ENCODE peak calls at places on chromosomes 5 and 9, in four cellular contexts. One of them, this sample, is unnamed.

GRCh38 chr5:83025690-83026472 is 51.3 kb downstream of the TMEM167A start:
- DNase-seq in psoas muscle: no peak
- DNase-seq in lower leg skin: no peak
- DNase-seq in left lung: no peak
- DNase-seq in this sample: no peak

GRCh38 chr5:6540111-6540830 is 91.6 kb downstream of the UBE2QL1 start:
- DNase-seq in psoas muscle: no peak
- DNase-seq in lower leg skin: peak
- DNase-seq in left lung: no peak
- DNase-seq in this sample: no peak

GRCh38 chr9:113131689-113132151 is 19.1 kb upstream of the SLC31A2 start:
- DNase-seq in psoas muscle: no peak
- DNase-seq in lower leg skin: peak
- DNase-seq in left lung: no peak
- DNase-seq in this sample: no peak

GRCh38 chr5:39604491-39604890 is 179.7 kb upstream of the DAB2 start:
- DNase-seq in psoas muscle: no peak
- DNase-seq in lower leg skin: no peak
- DNase-seq in left lung: no peak
- DNase-seq in this sample: no peak

GRCh38 chr9:20070336-20070735 is 281.5 kb upstream of the SLC24A2 start:
- DNase-seq in psoas muscle: no peak
- DNase-seq in lower leg skin: no peak
- DNase-seq in left lung: no peak
- DNase-seq in this sample: no peak

GRCh38 chr5:77210091-77211012 is at the start of gene PDE8B:
- DNase-seq in psoas muscle: no peak
- DNase-seq in lower leg skin: no peak
- DNase-seq in left lung: peak
- DNase-seq in this sample: peak

GRCh38 chr9:134728021-134728795 is 86.6 kb downstream of the COL5A1 start:
- DNase-seq in psoas muscle: no peak
- DNase-seq in lower leg skin: no peak
- DNase-seq in left lung: peak
- DNase-seq in this sample: no peak

GRCh38 chr5:154899107-154899816 is 38.7 kb downstream of the GEMIN5 start:
- DNase-seq in psoas muscle: no peak
- DNase-seq in lower leg skin: peak
- DNase-seq in left lung: no peak
- DNase-seq in this sample: peak

GRCh38 chr9:15724006-15724405 is 171.2 kb downstream of the CCDC171 start:
- DNase-seq in psoas muscle: no peak
- DNase-seq in lower leg skin: no peak
- DNase-seq in left lung: no peak
- DNase-seq in this sample: no peak

GRCh38 chr5:157253547-157253946 is 12.4 kb upstream of the CYFIP2 start:
- DNase-seq in psoas muscle: no peak
- DNase-seq in lower leg skin: no peak
- DNase-seq in left lung: no peak
- DNase-seq in this sample: no peak

GRCh38 chr5:124519396-124519795 is 227.0 kb downstream of the ZNF608 start:
- DNase-seq in psoas muscle: no peak
- DNase-seq in lower leg skin: no peak
- DNase-seq in left lung: no peak
- DNase-seq in this sample: no peak

GRCh38 chr9:71446081-71446480 is 322.2 kb downstream of the CEMIP2 start:
- DNase-seq in psoas muscle: no peak
- DNase-seq in lower leg skin: no peak
- DNase-seq in left lung: no peak
- DNase-seq in this sample: no peak

GRCh38 chr5:120823316-120823715 is 359.2 kb downstream of the PRR16 start:
- DNase-seq in psoas muscle: no peak
- DNase-seq in lower leg skin: no peak
- DNase-seq in left lung: no peak
- DNase-seq in this sample: no peak

GRCh38 chr5:159905496-159905895 is 10.8 kb upstream of the ADRA1B start:
- DNase-seq in psoas muscle: no peak
- DNase-seq in lower leg skin: no peak
- DNase-seq in left lung: no peak
- DNase-seq in this sample: no peak

GRCh38 chr5:133868946-133869674 is 99.3 kb downstream of the C5orf15 start:
- DNase-seq in psoas muscle: peak
- DNase-seq in lower leg skin: peak
- DNase-seq in left lung: no peak
- DNase-seq in this sample: peak

GRCh38 chr9:136864996-136865767 is 926 bp downstream of the EDF1 start:
- DNase-seq in psoas muscle: no peak
- DNase-seq in lower leg skin: peak
- DNase-seq in left lung: no peak
- DNase-seq in this sample: no peak

DNA sequence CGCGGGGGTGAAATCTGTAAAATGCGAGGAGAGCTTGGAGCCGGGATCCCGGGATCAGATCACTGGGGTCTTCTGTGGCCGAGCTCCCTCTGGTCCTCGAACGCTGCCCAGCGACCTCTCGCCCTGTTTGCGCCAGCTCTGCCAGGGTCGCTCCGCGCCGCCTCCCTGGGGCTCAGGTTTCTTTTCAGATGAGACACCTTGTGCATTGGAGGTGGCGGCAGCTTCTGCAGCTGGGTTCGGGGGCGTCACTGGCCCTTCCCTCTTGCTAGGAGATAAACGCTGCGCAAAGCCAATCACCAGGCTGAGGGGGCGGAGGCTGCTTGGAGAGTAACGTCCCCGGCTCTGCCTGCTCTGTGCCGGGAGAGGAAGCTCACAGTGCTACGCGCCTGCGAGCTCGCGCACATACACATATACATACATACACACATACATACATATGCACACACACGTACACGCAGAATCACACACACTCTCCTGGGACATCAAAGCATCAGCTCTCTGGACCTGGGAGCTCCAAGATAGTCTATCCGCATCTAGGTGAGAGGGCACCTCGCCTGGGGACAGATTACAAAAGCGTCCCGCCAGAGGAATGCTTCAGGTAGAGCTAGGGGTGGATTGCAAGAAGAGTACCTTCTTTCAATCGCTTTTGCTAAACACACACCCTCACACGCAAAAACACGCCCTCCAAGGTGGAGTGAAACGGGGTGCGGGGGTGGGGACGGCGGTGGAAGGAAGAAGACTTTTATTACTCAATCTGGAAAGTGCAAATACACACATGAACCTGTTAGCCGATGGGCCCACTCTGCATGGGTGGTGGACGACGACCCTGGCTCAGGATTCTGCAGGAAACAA is at the start of gene ST8SIA4:
- DNase-seq in psoas muscle: peak
- DNase-seq in lower leg skin: peak
- DNase-seq in left lung: peak
- DNase-seq in this sample: peak
- H3K4me3 ChIP-seq in psoas muscle: peak
- H3K4me3 ChIP-seq in lower leg skin: peak
- H3K4me3 ChIP-seq in left lung: peak
- H3K4me3 ChIP-seq in this sample: peak

GRCh38 chr5:132592521-132592920 is 35.7 kb downstream of the RAD50 start:
- DNase-seq in psoas muscle: no peak
- DNase-seq in lower leg skin: no peak
- DNase-seq in left lung: no peak
- DNase-seq in this sample: no peak

GRCh38 chr5:132594170-132594569 is 37.4 kb downstream of the RAD50 start:
- DNase-seq in psoas muscle: no peak
- DNase-seq in lower leg skin: no peak
- DNase-seq in left lung: no peak
- DNase-seq in this sample: no peak

GRCh38 chr5:132589467-132589866 is 32.7 kb downstream of the RAD50 start:
- DNase-seq in psoas muscle: no peak
- DNase-seq in lower leg skin: no peak
- DNase-seq in left lung: no peak
- DNase-seq in this sample: no peak

GRCh38 chr5:132595624-132596023 is 38.8 kb downstream of the RAD50 start:
- DNase-seq in psoas muscle: no peak
- DNase-seq in lower leg skin: no peak
- DNase-seq in left lung: no peak
- DNase-seq in this sample: no peak

DNA sequence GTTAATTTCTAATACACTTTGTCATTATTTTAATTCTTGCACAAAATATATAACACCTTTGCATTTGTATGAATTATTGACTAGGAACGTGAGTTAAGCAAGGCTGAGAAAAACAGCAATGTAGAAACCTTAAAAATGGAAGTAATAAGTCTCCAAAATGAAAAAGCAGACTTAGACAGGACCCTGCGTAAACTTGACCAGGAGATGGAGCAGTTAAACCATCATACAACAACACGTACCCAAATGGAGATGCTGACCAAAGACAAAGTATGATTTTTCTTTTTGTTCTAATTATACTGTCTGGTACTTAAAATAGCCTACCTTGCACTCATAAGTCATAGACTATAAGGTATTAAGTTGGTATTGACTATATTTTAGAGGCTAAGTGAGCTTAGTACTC is 34.4 kb downstream of the RAD50 start:
- DNase-seq in psoas muscle: no peak
- DNase-seq in lower leg skin: no peak
- DNase-seq in left lung: no peak
- DNase-seq in this sample: no peak
- TF ChIP-seq CTCF in psoas muscle: no peak
- TF ChIP-seq CTCF in lower leg skin: no peak
- TF ChIP-seq CTCF in left lung: no peak
- TF ChIP-seq CTCF in this sample: no peak

GRCh38 chr5:81265101-81265500 is 32.0 kb downstream of the CKMT2 start:
- DNase-seq in psoas muscle: no peak
- DNase-seq in lower leg skin: no peak
- DNase-seq in left lung: no peak
- DNase-seq in this sample: no peak

GRCh38 chr5:81268797-81269196 is 32.6 kb upstream of the ZCCHC9 start:
- DNase-seq in psoas muscle: no peak
- DNase-seq in lower leg skin: no peak
- DNase-seq in left lung: no peak
- DNase-seq in this sample: no peak

DNA sequence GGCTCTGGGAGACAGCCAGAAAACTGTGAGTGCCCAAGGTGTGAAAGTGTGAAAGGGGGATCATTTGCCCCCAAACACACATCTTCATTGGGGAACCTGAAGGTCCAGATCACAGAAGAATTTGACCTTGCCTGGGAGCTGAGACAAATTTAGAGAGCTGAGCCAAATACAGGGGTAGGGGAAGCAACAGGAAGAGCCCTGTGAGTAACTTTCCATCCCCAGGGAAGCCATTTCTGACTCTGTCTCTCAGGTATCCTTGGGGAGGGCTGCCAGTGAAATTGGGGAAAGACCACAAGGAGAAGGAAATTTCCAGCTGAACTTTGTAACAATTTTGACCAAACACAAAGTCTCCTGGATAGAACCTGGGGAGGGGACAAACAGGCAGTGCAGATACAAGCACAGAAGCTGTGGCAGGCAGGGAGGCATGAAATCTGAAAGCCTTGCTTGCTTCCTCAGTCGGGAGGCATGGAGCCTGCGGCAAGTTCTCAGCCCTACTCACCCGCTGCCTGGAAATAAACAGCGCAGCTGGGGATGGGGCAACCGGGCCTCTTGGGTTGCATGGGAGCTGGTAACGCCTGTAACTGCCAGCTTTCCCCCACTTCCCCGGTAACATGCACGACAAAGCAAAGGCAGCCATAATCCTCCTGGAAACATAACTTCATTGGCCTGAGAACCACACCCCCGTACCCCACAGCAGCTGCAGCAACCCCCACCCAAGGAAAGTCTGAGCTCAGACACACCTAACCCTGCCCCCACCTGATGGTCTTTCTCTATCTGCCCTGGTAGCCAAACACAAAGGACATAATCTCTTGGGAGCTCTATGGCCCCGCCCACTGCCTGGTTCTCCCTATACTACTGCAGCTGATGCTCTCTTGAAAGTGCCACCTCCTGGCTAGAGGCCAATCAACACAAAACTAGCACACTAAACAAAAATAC is 31.4 kb upstream of the ZCCHC9 start:
- DNase-seq in psoas muscle: no peak
- DNase-seq in lower leg skin: no peak
- DNase-seq in left lung: peak
- DNase-seq in this sample: no peak
- H3K4me3 ChIP-seq in psoas muscle: no peak
- H3K4me3 ChIP-seq in lower leg skin: no peak
- H3K4me3 ChIP-seq in left lung: no peak
- H3K4me3 ChIP-seq in this sample: no peak

DNA sequence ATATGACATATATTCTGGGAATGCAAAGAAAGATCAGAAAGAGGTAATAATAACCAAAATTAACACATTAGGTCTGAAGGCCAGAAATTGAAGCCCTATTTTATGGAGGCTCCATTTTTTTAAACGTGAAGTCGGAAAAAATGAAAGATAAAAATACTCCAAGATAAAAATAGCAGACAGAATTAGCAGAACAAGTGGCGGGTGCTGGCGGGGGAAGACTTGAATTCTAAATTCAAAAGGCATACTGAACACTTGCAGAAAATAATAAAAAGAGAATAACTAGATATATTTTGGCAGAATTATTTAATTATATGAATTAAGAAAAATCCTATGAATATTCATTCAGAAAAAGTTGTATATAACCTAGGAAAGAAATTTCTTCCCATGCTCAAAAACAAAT is 543.7 kb upstream of the ACO1 start:
- DNase-seq in psoas muscle: no peak
- DNase-seq in lower leg skin: no peak
- DNase-seq in left lung: no peak
- DNase-seq in this sample: no peak
- TF ChIP-seq CTCF in psoas muscle: no peak
- TF ChIP-seq CTCF in lower leg skin: no peak
- TF ChIP-seq CTCF in left lung: no peak
- TF ChIP-seq CTCF in this sample: no peak

GRCh38 chr9:14311940-14312572 is 1.9 kb downstream of the NFIB start:
- DNase-seq in psoas muscle: no peak
- DNase-seq in lower leg skin: no peak
- DNase-seq in left lung: no peak
- DNase-seq in this sample: no peak

GRCh38 chr9:14308751-14309140 is 5.2 kb downstream of the NFIB start:
- DNase-seq in psoas muscle: no peak
- DNase-seq in lower leg skin: no peak
- DNase-seq in left lung: no peak
- DNase-seq in this sample: no peak

GRCh38 chr9:14307989-14308750 is 5.8 kb downstream of the NFIB start:
- DNase-seq in psoas muscle: no peak
- DNase-seq in lower leg skin: no peak
- DNase-seq in left lung: no peak
- DNase-seq in this sample: no peak

GRCh38 chr9:14309403-14309802 is 4.5 kb downstream of the NFIB start:
- DNase-seq in psoas muscle: no peak
- DNase-seq in lower leg skin: no peak
- DNase-seq in left lung: no peak
- DNase-seq in this sample: no peak

GRCh38 chr9:14310247-14310646 is 3.7 kb downstream of the NFIB start:
- DNase-seq in psoas muscle: no peak
- DNase-seq in lower leg skin: no peak
- DNase-seq in left lung: no peak
- DNase-seq in this sample: no peak
- H3K4me3 ChIP-seq in psoas muscle: peak
- H3K4me3 ChIP-seq in lower leg skin: no peak
- H3K4me3 ChIP-seq in left lung: peak
- H3K4me3 ChIP-seq in this sample: peak

This sample was measured in lower lobe of right lung.